ENCODE peak calls at places on chromosomes 12 and 14, in six cellular contexts. I, M, K, P, W and F are unnamed samples.

GRCh38 chr12:70733385-70733784 is 96.2 kb upstream of the PTPRB start:
- DNase-seq in I (peak; percentile 27), M (no peak), K (peak; percentile 63), P (no peak), W (peak; percentile 80), F (peak; percentile 88)

GRCh38 chr12:59191372-59191771 is 271.1 kb upstream of the LRIG3 start:
- DNase-seq in I (no peak), M (no peak), K (no peak), P (no peak), W (no peak), F (no peak)

GRCh38 chr12:38887770-38888169 is 17.6 kb downstream of the CPNE8 start:
- DNase-seq in I (no peak), M (no peak), K (no peak), P (no peak), W (no peak), F (no peak)

GRCh38 chr14:22737052-22737451 is 29.4 kb upstream of the OXA1L start:
- DNase-seq in I (no peak), M (no peak), K (no peak), P (no peak), W (no peak), F (no peak)

GRCh38 chr12:85955127-85955526 is 81.0 kb downstream of the NTS start:
- DNase-seq in I (no peak), M (no peak), K (no peak), P (no peak), W (no peak), F (peak; percentile 6)

GRCh38 chr14:101064718-101065117 is 161.2 kb upstream of the RTL1 start:
- DNase-seq in I (no peak), M (no peak), K (no peak), P (no peak), W (no peak), F (no peak)

GRCh38 chr14:71398450-71398849 is 491.2 kb downstream of the PCNX1 start:
- DNase-seq in I (no peak), M (no peak), K (no peak), P (no peak), W (no peak), F (no peak)

GRCh38 chr14:30270200-30271161 is 288.5 kb upstream of the G2E3 start:
- DNase-seq in I (peak; percentile 84), M (peak; percentile 76), K (peak; percentile 64), P (peak; percentile 82), W (peak; percentile 81), F (peak; percentile 83)

GRCh38 chr12:25241171-25242020 is 9.3 kb downstream of the KRAS start:
- DNase-seq in I (no peak), M (no peak), K (peak; percentile 62), P (no peak), W (peak; percentile 35), F (peak; percentile 64)

GRCh38 chr14:64952598-64953309 is 10.2 kb upstream of the GPX2 start:
- DNase-seq in I (no peak), M (no peak), K (no peak), P (no peak), W (no peak), F (no peak)

GRCh38 chr14:63542231-63542999 is 762 bp downstream of the PPP2R5E start:
- DNase-seq in I (peak; percentile 31), M (peak; percentile 60), K (no peak), P (no peak), W (no peak), F (peak; percentile 39)

GRCh38 chr14:24179961-24180726 is 8.3 kb downstream of the REC8 start:
- DNase-seq in I (no peak), M (no peak), K (peak; percentile 12), P (peak; percentile 49), W (no peak), F (no peak)

GRCh38 chr14:61462566-61463195 is 141.3 kb downstream of the PRKCH start:
- DNase-seq in I (no peak), M (peak; percentile 51), K (peak; percentile 63), P (no peak), W (no peak), F (no peak)

GRCh38 chr12:31029916-31030562 is 43.6 kb upstream of the DDX11 start:
- DNase-seq in I (no peak), M (no peak), K (no peak), P (no peak), W (peak; percentile 64), F (no peak)

GRCh38 chr12:15684896-15685658 is 104.1 kb downstream of the EPS8 start:
- DNase-seq in I (no peak), M (no peak), K (no peak), P (no peak), W (no peak), F (no peak)

GRCh38 chr12:4037747-4038312 is 164.6 kb upstream of the PARP11 start:
- DNase-seq in I (peak; percentile 75), M (no peak), K (peak; percentile 17), P (no peak), W (peak; percentile 25), F (peak; percentile 69)

GRCh38 chr12:95881331-95881955 is 22.7 kb downstream of the SNRPF start:
- DNase-seq in I (no peak), M (no peak), K (no peak), P (no peak), W (no peak), F (no peak)

GRCh38 chr14:98138666-98139065 is 1133.3 kb downstream of the BCL11B start:
- DNase-seq in I (peak; percentile 23), M (peak; percentile 86), K (no peak), P (no peak), W (peak; percentile 31), F (peak; percentile 4)

GRCh38 chr12:121849660-121850059 is 9.0 kb downstream of the HPD start:
- DNase-seq in I (no peak), M (no peak), K (no peak), P (no peak), W (no peak), F (no peak)

GRCh38 chr14:52044791-52045522 is 23.9 kb downstream of the NID2 start:
- DNase-seq in I (peak; percentile 84), M (no peak), K (peak; percentile 89), P (no peak), W (no peak), F (no peak)

GRCh38 chr12:13347241-13348043 is 150.9 kb downstream of the EMP1 start:
- DNase-seq in I (no peak), M (peak; percentile 61), K (no peak), P (no peak), W (peak; percentile 60), F (no peak)

GRCh38 chr12:38445040-38445439 is 128.5 kb downstream of the ALG10B start:
- DNase-seq in I (no peak), M (no peak), K (no peak), P (no peak), W (no peak), F (no peak)

GRCh38 chr12:114343585-114343984 is 62.4 kb downstream of the TBX5 start:
- DNase-seq in I (no peak), M (no peak), K (no peak), P (no peak), W (no peak), F (no peak)

GRCh38 chr12:13390381-13390856 is 193.9 kb downstream of the EMP1 start:
- DNase-seq in I (peak; percentile 95), M (no peak), K (peak; percentile 13), P (peak; percentile 94), W (peak; percentile 85), F (peak; percentile 98)

GRCh38 chr12:51847830-51848727 is at the start of gene FIGNL2:
- DNase-seq in I (no peak), M (no peak), K (no peak), P (peak; percentile 73), W (no peak), F (no peak)

GRCh38 chr14:102164241-102164641 is 24.5 kb downstream of the WDR20 start:
- DNase-seq in I (no peak), M (no peak), K (no peak), P (no peak), W (no peak), F (no peak)

GRCh38 chr12:30515351-30515750 is 180.3 kb downstream of the IPO8 start:
- DNase-seq in I (no peak), M (no peak), K (no peak), P (no peak), W (peak; percentile 7), F (peak; percentile 8)

GRCh38 chr14:91127411-91127810 is 13.5 kb downstream of the DGLUCY start:
- DNase-seq in I (peak; percentile 67), M (no peak), K (no peak), P (peak; percentile 80), W (no peak), F (no peak)